ENCODE peak calls at places on chromosomes 1 and 21, in six cellular contexts. T is AG04450; J is esophagus squamous epithelium; I is ascending aorta; O is CD8-positive, alpha-beta T cell; V is endothelial cell of umbilical vein. X is an unnamed sample. For H3K9me3, the result is how much of the 10 kb centered on the place peaks cover.

GRCh38 chr1:224541901-224542610 is 74.1 kb upstream of the CNIH3 start:
- DNase-seq in T (no peak), J (no peak), I (no peak), O (no peak), V (peak), X (no peak)

GRCh38 chr1:150476754-150477153 is 10.5 kb upstream of the TARS2 start:
- DNase-seq in T (no peak), J (no peak), I (no peak), O (no peak), V (no peak), X (no peak)

GRCh38 chr21:45950740-45951515 is 30.6 kb upstream of the COL6A1 start:
- DNase-seq in T (no peak), J (no peak), I (no peak), O (no peak), V (peak), X (peak)

GRCh38 chr1:154629160-154630073 is 21.4 kb upstream of the ADAR start:
- DNase-seq in T (no peak), J (no peak), I (no peak), O (no peak), V (no peak), X (no peak)

GRCh38 chr1:48246727-48247126 is 24.2 kb downstream of the SLC5A9 start:
- DNase-seq in T (no peak), J (no peak), I (no peak), O (no peak), V (no peak), X (peak)

GRCh38 chr1:234858722-234859121 is 248.7 kb upstream of the IRF2BP2 start:
- DNase-seq in T (no peak), J (no peak), I (no peak), O (no peak), V (no peak), X (no peak)

GRCh38 chr1:36239941-36240637 is 15.8 kb downstream of the THRAP3 start:
- DNase-seq in T (no peak), J (no peak), I (no peak), O (no peak), V (no peak), X (no peak)

GRCh38 chr1:147545133-147545532 is 3.8 kb downstream of the BCL9 start:
- DNase-seq in T (no peak), J (no peak), I (no peak), O (peak), V (no peak), X (no peak)

GRCh38 chr21:46021398-46021797 is 39.8 kb downstream of the COL6A1 start:
- DNase-seq in T (no peak), J (no peak), I (no peak), O (no peak), V (no peak), X (no peak)

GRCh38 chr1:171740987-171741871 is 636 bp downstream of the VAMP4 start:
- DNase-seq in T (no peak), J (no peak), I (no peak), O (peak), V (peak), X (peak)

GRCh38 chr1:155893389-155894142 is 17.6 kb downstream of the RIT1 start:
- DNase-seq in T (peak), J (no peak), I (no peak), O (peak), V (peak), X (no peak)

GRCh38 chr1:53289050-53289429 is 38.8 kb downstream of the LRP8 start:
- DNase-seq in T (no peak), J (no peak), I (no peak), O (no peak), V (no peak), X (no peak)

GRCh38 chr1:94236630-94237290 is 624 bp downstream of the ARHGAP29 start:
- DNase-seq in T (no peak), J (no peak), I (no peak), O (no peak), V (no peak), X (peak)

GRCh38 chr1:192474080-192474683 is 101.4 kb upstream of the RGS1 start:
- DNase-seq in T (no peak), J (no peak), I (no peak), O (peak), V (peak), X (no peak)

GRCh38 chr1:32031578-32032286 is 18.1 kb downstream of the KHDRBS1 start:
- DNase-seq in T (peak), J (no peak), I (no peak), O (no peak), V (peak), X (no peak)

GRCh38 chr1:31133368-31133767 is 67.9 kb upstream of the PUM1 start:
- DNase-seq in T (no peak), J (no peak), I (no peak), O (no peak), V (no peak), X (no peak)

GRCh38 chr1:147757015-147757990 is 3.1 kb downstream of the GJA5 start:
- DNase-seq in T (no peak), J (no peak), I (no peak), O (no peak), V (no peak), X (no peak)

GRCh38 chr21:45889115-45889708 is 92.4 kb upstream of the COL6A1 start:
- DNase-seq in T (no peak), J (no peak), I (no peak), O (no peak), V (no peak), X (no peak)

GRCh38 chr21:44708213-44708865 is 3.0 kb downstream of the TSPEAR start:
- DNase-seq in T (no peak), J (no peak), I (no peak), O (no peak), V (no peak), X (no peak)

GRCh38 chr1:227896710-227897655 is 50.7 kb downstream of the WNT9A start:
- DNase-seq in T (no peak), J (no peak), I (peak), O (peak), V (no peak), X (peak)

GRCh38 chr1:6519935-6520621 is 28.6 kb upstream of the PLEKHG5 start:
- DNase-seq in T (peak), J (no peak), I (no peak), O (no peak), V (no peak), X (peak)

GRCh38 chr1:93993731-93994130 is 84.5 kb upstream of the GCLM start:
- DNase-seq in T (no peak), J (no peak), I (no peak), O (no peak), V (no peak), X (no peak)

GRCh38 chr1:240611619-240612490 is at the start of gene GREM2:
- DNase-seq in T (peak), J (no peak), I (no peak), O (peak), V (peak), X (peak)

GRCh38 chr1:192767798-192768197 is 41.0 kb upstream of the RGS2 start:
- DNase-seq in T (no peak), J (no peak), I (no peak), O (no peak), V (no peak), X (no peak)

GRCh38 chr1:2446394-2446793 is 29.7 kb upstream of the PLCH2 start:
- DNase-seq in T (no peak), J (no peak), I (no peak), O (no peak), V (no peak), X (no peak)

GRCh38 chr1:145782166-145783099 is 41.5 kb downstream of the RNF115 start:
- DNase-seq in T (peak), J (no peak), I (no peak), O (no peak), V (peak), X (no peak)

GRCh38 chr21:22346576-22346975 is 1348.4 kb downstream of the NCAM2 start:
- DNase-seq in T (no peak), J (no peak), I (no peak), O (no peak), V (no peak), X (no peak)

GRCh38 chr1:77447669-77448068 is 165.8 kb downstream of the AK5 start:
- DNase-seq in T (no peak), J (no peak), I (no peak), O (no peak), V (no peak), X (no peak)

GRCh38 chr1:201456499-201457309 is 12.3 kb downstream of the PHLDA3 start:
- DNase-seq in T (peak), J (no peak), I (no peak), O (no peak), V (peak), X (peak)

GRCh38 chr21:16551101-16551695 is 821.4 kb downstream of the USP25 start:
- DNase-seq in T (no peak), J (no peak), I (no peak), O (no peak), V (peak), X (no peak)

GRCh38 chr1:204703826-204704612 is 18.5 kb upstream of the LRRN2 start:
- DNase-seq in T (no peak), J (no peak), I (no peak), O (no peak), V (no peak), X (no peak)

GRCh38 chr21:46322351-46323226 is 1.1 kb downstream of the C21orf58 start:
- DNase-seq in T (no peak), J (no peak), I (no peak), O (no peak), V (peak), X (peak)

GRCh38 chr21:44850905-44851657 is 22.4 kb downstream of the PTTG1IP start:
- DNase-seq in T (no peak), J (no peak), I (no peak), O (no peak), V (no peak), X (no peak)

GRCh38 chr1:229273507-229274232 is 2.8 kb downstream of the RAB4A start:
- DNase-seq in T (no peak), J (no peak), I (no peak), O (no peak), V (peak), X (no peak)

GRCh38 chr1:231387770-231388669 is 34.1 kb downstream of the EGLN1 start:
- DNase-seq in T (no peak), J (no peak), I (no peak), O (no peak), V (peak), X (no peak)

GRCh38 chr21:29316029-29316742 is 17.5 kb downstream of the BACH1 start:
- DNase-seq in T (no peak), J (no peak), I (no peak), O (no peak), V (no peak), X (no peak)

GRCh38 chr1:29398431-29398830 is 162.1 kb downstream of the PTPRU start:
- DNase-seq in T (no peak), J (no peak), I (no peak), O (no peak), V (no peak), X (no peak)

GRCh38 chr1:193709607-193710006 is 523.2 kb upstream of the B3GALT2 start:
- DNase-seq in T (no peak), J (no peak), I (no peak), O (no peak), V (no peak), X (no peak)

GRCh38 chr1:73218995-73219546 is 936.7 kb upstream of the NEGR1 start:
- DNase-seq in T (no peak), J (no peak), I (no peak), O (no peak), V (no peak), X (no peak)

DNA sequence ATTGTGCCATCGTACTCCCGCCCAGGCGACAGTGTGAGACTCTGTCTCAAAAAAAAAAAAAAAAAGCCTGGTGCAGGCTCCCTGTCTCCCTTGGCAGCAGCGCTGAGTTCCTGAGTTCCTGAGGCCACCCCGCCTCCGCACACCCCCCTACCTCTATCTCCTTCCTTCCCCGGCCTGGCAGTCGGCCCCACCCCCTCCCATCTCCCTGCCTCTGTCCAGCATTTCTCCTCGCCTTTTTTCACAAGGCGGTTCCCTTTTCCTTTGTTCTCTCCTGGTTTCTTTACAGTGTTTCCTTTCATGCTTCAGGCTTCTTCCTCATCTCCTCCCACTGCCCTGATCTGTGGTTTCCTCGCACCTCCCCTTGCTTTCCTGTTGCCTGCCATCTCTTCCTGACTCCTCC is 2.7 kb downstream of the RORC start:
- DNase-seq in T (no peak), J (no peak), I (no peak), O (no peak), V (peak), X (peak)
- H3K4me3 ChIP-seq in T (no peak), J (no peak), I (no peak), O (no peak), V (no peak), X (no peak)

GRCh38 chr1:248015801-248016200 is 2.3 kb downstream of the OR2L5 start:
- DNase-seq in T (no peak), J (no peak), I (no peak), O (no peak), V (no peak), X (no peak)
- H3K9me3 ChIP-seq in T (under half), J (under half), I (under half), O (under half), V (under half), X (under half)

GRCh38 chr1:23594149-23594917 is 35.0 kb upstream of the ID3 start:
- DNase-seq in T (no peak), J (no peak), I (no peak), O (no peak), V (no peak), X (no peak)
- H3K4me3 ChIP-seq in T (no peak), J (no peak), I (no peak), O (no peak), V (no peak), X (no peak)

DNA sequence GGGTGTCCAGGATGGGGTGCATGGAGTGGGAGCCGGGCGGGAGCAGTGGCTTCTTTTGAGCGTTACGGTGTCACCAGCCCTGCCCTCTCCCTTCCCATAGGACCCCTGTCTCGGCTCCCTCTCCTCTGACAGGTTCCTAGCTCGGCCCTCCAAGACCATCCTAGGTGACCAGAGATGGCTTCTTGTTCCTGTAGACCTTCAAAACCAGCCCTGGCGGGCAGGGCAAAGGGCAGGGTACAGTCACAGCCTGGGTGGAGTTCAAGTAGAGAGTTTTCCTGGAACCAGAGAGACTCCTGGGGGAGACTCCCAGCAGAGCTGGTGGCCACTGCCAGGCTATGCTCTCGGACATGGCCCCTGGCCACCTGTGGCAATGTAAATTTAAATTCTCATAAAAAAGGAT is 345.6 kb upstream of the AJAP1 start:
- DNase-seq in T (no peak), J (no peak), I (no peak), O (no peak), V (no peak), X (no peak)
- H3K9me3 ChIP-seq in T (half or more), J (under half), I (under half), O (under half), V (under half), X (under half)

DNA sequence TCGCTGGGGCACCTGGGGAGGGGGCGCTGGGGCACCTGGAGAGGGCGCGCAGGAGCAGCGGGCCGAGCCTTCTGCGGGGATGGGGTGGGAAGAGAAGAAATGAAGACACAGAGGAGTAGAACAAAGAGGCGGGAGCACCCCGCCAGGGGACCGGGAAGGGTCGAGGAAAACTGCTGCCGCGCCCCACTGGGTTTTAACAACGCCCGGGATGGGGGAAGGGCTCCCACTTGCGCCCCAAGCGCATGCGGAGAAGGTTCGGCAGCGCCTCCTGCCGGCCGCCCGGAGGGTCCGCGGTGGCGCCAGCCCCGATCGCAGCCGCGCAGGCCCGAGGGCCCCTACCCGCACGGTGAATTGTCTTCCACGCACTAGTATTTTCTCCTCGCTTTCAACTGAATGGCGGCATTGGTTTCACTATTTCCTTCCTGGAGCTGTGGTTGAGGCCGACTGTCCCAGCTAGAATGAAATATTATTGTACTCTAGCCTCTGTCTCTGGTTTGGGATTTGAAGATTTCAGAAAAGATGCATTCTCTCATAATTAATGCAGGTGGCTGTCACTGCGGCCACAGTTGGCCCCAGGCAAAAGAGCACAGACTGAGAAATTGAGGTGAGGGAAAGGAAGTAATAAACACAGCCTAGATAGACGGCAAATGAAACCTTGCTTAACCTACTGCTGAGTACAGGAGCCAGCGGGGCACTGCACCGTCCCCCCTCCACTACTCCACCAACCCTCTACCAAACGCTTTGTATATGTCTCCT is 57.3 kb downstream of the MAB21L3 start:
- DNase-seq in T (no peak), J (peak), I (no peak), O (peak), V (peak), X (peak)
- H3K4me3 ChIP-seq in T (peak), J (peak), I (peak), O (peak), V (peak), X (peak)

DNA sequence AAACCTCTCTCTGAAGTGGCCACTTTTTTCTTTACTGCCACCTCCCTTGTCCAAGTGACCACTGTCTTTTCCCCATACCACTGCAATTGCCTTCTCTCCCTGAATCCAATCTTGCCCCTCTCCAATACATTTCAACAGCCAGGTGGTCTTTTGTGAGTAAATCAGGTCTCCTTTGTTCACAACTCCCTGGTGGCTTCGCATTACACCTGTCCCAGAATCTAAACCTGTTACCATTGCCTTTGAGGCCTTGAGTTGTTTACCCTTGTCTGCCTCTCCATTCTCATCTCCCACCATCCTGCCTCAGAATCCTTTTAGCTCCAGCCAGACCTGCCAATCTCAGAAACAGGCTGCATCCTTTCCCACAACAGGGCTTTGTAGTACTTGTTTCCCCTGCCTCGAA is 21.8 kb upstream of the DYNLT5 start:
- DNase-seq in T (no peak), J (no peak), I (no peak), O (no peak), V (no peak), X (no peak)
- H3K9me3 ChIP-seq in T (under half), J (under half), I (under half), O (under half), V (under half), X (under half)

GRCh38 chr21:35606136-35606535 is 454.2 kb downstream of the SETD4 start:
- DNase-seq in T (no peak), J (no peak), I (no peak), O (no peak), V (no peak), X (no peak)
- H3K4me3 ChIP-seq in T (no peak), J (no peak), I (no peak), O (no peak), V (no peak), X (no peak)

DNA sequence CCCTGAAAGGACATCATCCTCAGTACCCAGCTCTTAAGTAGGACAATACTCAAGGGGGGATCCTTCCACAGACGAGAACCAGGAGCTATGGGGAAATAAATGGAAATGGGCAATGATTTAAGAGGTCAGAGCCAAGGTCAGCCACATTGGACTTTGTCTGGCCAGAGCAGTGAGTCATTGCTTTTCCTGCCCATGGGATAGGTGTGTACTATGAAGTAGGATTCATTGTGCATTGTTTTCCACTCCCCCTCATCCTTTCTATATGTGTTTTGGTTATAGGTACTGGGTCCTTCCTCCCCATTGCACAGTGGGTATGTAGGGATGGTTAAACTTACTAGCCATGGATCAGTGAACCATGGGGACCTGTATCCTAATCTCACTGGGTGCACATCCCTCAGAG is 328.9 kb upstream of the USP25 start:
- DNase-seq in T (no peak), J (no peak), I (no peak), O (no peak), V (peak), X (no peak)
- H3K9me3 ChIP-seq in T (under half), J (under half), I (under half), O (under half), V (under half), X (under half)

GRCh38 chr21:34614693-34615486 is at the start of gene RCAN1:
- DNase-seq in T (peak), J (peak), I (peak), O (peak), V (peak), X (peak)

GRCh38 chr21:34613679-34614442 is 1.1 kb downstream of the RCAN1 start:
- DNase-seq in T (no peak), J (no peak), I (no peak), O (no peak), V (peak), X (no peak)

GRCh38 chr21:34614443-34614692 is 545 bp downstream of the RCAN1 start:
- DNase-seq in T (no peak), J (no peak), I (no peak), O (no peak), V (no peak), X (no peak)

GRCh38 chr21:34617753-34618339 is 2.9 kb upstream of the RCAN1 start:
- DNase-seq in T (no peak), J (no peak), I (no peak), O (no peak), V (no peak), X (no peak)

GRCh38 chr21:34615487-34615814 is 538 bp upstream of the RCAN1 start:
- DNase-seq in T (no peak), J (no peak), I (no peak), O (no peak), V (no peak), X (no peak)
- H3K4me3 ChIP-seq in T (peak), J (peak), I (peak), O (peak), V (peak), X (peak)

GRCh38 chr1:153544453-153545066 is 1.0 kb downstream of the S100A4 start:
- DNase-seq in T (no peak), J (no peak), I (no peak), O (no peak), V (no peak), X (no peak)
- H3K9me3 ChIP-seq in T (under half), J (under half), I (under half), O (under half), V (under half), X (under half)